ENCODE peak calls at places on chromosome X, in five cellular contexts. Y is transverse colon, M is kidney, E is trophoblast cell, I is Panc1. U is an unnamed sample.

GRCh38 chrX:7941390-7942042 is 14.3 kb upstream of the PNPLA4 start:
- DNase-seq in I (no peak), E (peak; percentile 19), M (no peak), Y (peak; percentile 12), U (no peak)

GRCh38 chrX:142095816-142096215 is 109.3 kb downstream of the MAGEC2 start:
- DNase-seq in E (no peak), M (no peak), Y (no peak), I (no peak), U (no peak)

GRCh38 chrX:132483951-132484350 is 4.9 kb downstream of the MBNL3 start:
- DNase-seq in E (no peak), Y (no peak), I (no peak), M (no peak), U (no peak)

GRCh38 chrX:93673056-93673868 is at the start of gene NAP1L3:
- DNase-seq in I (no peak), M (peak; percentile 82), Y (peak; percentile 12), E (peak; percentile 33), U (peak; percentile 28)

GRCh38 chrX:133535066-133535465 is 119.8 kb upstream of the GPC4 start:
- DNase-seq in M (no peak), I (no peak), E (no peak), Y (no peak), U (no peak)

GRCh38 chrX:149871940-149872339 is 9.0 kb upstream of the MAGEA8 start:
- DNase-seq in M (peak; percentile 32), I (peak; percentile 13), Y (peak; percentile 32), E (peak; percentile 23), U (no peak)

GRCh38 chrX:38474543-38474942 is 86.8 kb upstream of the TSPAN7 start:
- DNase-seq in Y (no peak), I (no peak), E (no peak), M (no peak), U (no peak)

GRCh38 chrX:10314530-10315104 is 157.8 kb downstream of the CLCN4 start:
- DNase-seq in E (no peak), M (no peak), Y (no peak), I (no peak), U (no peak)

GRCh38 chrX:42220083-42220482 is 296.7 kb upstream of the CASK start:
- DNase-seq in I (no peak), E (no peak), Y (no peak), M (no peak), U (no peak)

GRCh38 chrX:65821721-65822496 is 154.5 kb downstream of the MSN start:
- DNase-seq in E (no peak), Y (peak; percentile 53), I (no peak), M (peak; percentile 78), U (no peak)

GRCh38 chrX:149712831-149713230 is 971 bp downstream of the MAGEA11 start:
- DNase-seq in M (no peak), Y (no peak), E (no peak), I (no peak), U (no peak)

DNA sequence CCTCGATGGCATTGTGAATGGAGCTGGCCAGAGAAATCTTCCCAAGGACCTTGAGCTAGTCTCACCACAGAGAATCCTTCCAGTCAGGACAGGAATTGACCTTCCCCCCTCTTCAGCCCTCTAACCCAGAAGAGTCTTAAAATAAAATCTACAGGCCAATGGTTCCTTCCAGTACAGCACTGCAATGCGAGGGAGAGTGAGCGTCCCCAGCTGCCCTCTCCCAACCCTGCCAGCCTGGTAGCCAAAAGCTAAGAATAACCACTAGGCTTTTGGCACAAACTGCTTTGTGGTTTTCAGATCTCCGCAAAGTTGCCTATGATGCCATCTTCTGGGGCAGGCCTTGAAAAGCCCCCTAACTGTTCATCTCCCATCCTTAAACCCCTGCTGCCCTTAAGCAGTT is 175.1 kb downstream of the AR start:
- DNase-seq in M (no peak), I (no peak), E (no peak), Y (no peak), U (no peak)
- H3K4me1 ChIP-seq in M (no peaks in the 10 kb centered on the region), I (no peaks in the 10 kb centered on the region), E (no peaks in the 10 kb centered on the region), Y (no peaks in the 10 kb centered on the region), U (peaks cover 27% of the 10 kb centered on the region)

GRCh38 chrX:147741776-147742175 is 169.9 kb upstream of the FMR1 start:
- DNase-seq in I (no peak), E (no peak), M (no peak), Y (no peak), U (no peak)
- H3K4me1 ChIP-seq in I (no peaks in the 10 kb centered on the region), E (peaks cover 2% of the 10 kb centered on the region), M (no peaks in the 10 kb centered on the region), Y (no peaks in the 10 kb centered on the region), U (no peaks in the 10 kb centered on the region)

DNA sequence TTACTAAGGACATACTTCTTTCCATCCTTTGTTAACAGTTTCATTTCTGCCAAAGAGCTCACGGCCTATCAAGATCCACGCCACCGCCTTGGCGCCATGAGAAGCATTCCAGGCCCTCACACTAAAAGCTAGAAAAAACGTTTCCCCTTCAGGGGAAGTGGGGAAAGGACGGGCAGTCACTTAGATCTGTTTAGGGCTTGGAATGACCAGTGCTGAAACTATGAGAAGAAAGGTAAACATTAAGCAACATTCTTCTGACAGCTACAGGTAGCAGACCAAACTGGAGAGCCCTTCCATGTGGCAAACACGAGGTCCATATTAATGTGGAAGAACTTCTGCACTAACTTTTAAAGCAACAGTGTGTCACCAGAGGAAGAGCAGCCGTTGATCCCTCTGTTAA is 146.7 kb downstream of the SH3KBP1 start:
- DNase-seq in E (peak; percentile 84), Y (no peak), M (no peak), I (no peak), U (no peak)
- H3K4me1 ChIP-seq in E (peaks cover 9% of the 10 kb centered on the region), Y (no peaks in the 10 kb centered on the region), M (peaks cover 6% of the 10 kb centered on the region), I (no peaks in the 10 kb centered on the region), U (no peaks in the 10 kb centered on the region)

GRCh38 chrX:40476958-40477357 is 103.8 kb upstream of the ATP6AP2 start:
- DNase-seq in M (no peak), E (no peak), Y (no peak), I (no peak), U (no peak)

GRCh38 chrX:40483502-40483901 is 97.3 kb upstream of the ATP6AP2 start:
- DNase-seq in E (no peak), M (no peak), I (no peak), Y (no peak), U (no peak)

GRCh38 chrX:40478457-40479065 is 102.2 kb upstream of the ATP6AP2 start:
- DNase-seq in M (no peak), I (no peak), Y (no peak), E (no peak), U (no peak)

GRCh38 chrX:40484408-40485091 is 96.2 kb upstream of the ATP6AP2 start:
- DNase-seq in Y (no peak), E (no peak), M (no peak), I (no peak), U (no peak)

GRCh38 chrX:40479777-40480318 is 100.9 kb upstream of the ATP6AP2 start:
- DNase-seq in I (no peak), M (no peak), Y (no peak), E (no peak), U (no peak)
- H3K4me1 ChIP-seq in I (no peaks in the 10 kb centered on the region), M (no peaks in the 10 kb centered on the region), Y (no peaks in the 10 kb centered on the region), E (peaks cover 14% of the 10 kb centered on the region), U (no peaks in the 10 kb centered on the region)

GRCh38 chrX:110316351-110317078 is 1.4 kb downstream of the AMMECR1 start:
- DNase-seq in Y (no peak), I (no peak), M (no peak), E (peak; percentile 6), U (no peak)

GRCh38 chrX:110318664-110318968 is 731 bp upstream of the AMMECR1 start:
- DNase-seq in M (no peak), I (no peak), E (peak; percentile 26), Y (no peak), U (no peak)

GRCh38 chrX:110317079-110317819 is 636 bp downstream of the AMMECR1 start:
- DNase-seq in I (no peak), M (no peak), Y (peak; percentile 17), E (peak; percentile 4), U (peak; percentile 11)

GRCh38 chrX:110315541-110315940 is 2.3 kb downstream of the AMMECR1 start:
- DNase-seq in M (no peak), I (no peak), Y (no peak), E (no peak), U (no peak)

GRCh38 chrX:110317820-110318663 is at the start of gene AMMECR1:
- DNase-seq in M (peak; percentile 94), E (peak; percentile 77), Y (peak; percentile 79), I (no peak), U (peak; percentile 72)
- H3K4me1 ChIP-seq in M (no peaks in the 10 kb centered on the region), E (no peaks in the 10 kb centered on the region), Y (no peaks in the 10 kb centered on the region), I (peaks cover 10% of the 10 kb centered on the region), U (peaks cover 6% of the 10 kb centered on the region)

GRCh38 chrX:18591834-18592233 is 80.1 kb downstream of the RS1 start:
- DNase-seq in Y (no peak), M (no peak), I (no peak), E (no peak), U (no peak)
- H3K4me1 ChIP-seq in Y (no peaks in the 10 kb centered on the region), M (peaks cover 3% of the 10 kb centered on the region), I (no peaks in the 10 kb centered on the region), E (no peaks in the 10 kb centered on the region), U (no peaks in the 10 kb centered on the region)

GRCh38 chrX:68696267-68696666 is 48.8 kb downstream of the STARD8 start:
- DNase-seq in E (peak; percentile 63), M (no peak), Y (no peak), I (no peak), U (no peak)
- H3K4me1 ChIP-seq in E (peaks cover 24% of the 10 kb centered on the region), M (peaks cover 32% of the 10 kb centered on the region), Y (no peaks in the 10 kb centered on the region), I (peaks cover 4% of the 10 kb centered on the region), U (peaks cover 21% of the 10 kb centered on the region)

U was measured in gastrocnemius medialis.